ENCODE peak calls at places on chromosomes 3 and 15, in seven cellular contexts. One of them, this sample, is unnamed.

GRCh38 chr3:32817195-32817560 is 619 bp upstream of the TRIM71 start:
- DNase-seq in cardiac muscle cell: peak
- DNase-seq in RWPE1: no peak
- DNase-seq in hepatic stellate cell: no peak
- DNase-seq in BE2C: no peak
- DNase-seq in GM12865: no peak
- DNase-seq in neuronal stem cell: no peak
- DNase-seq in this sample: no peak

GRCh38 chr3:135226057-135226456 is 431.0 kb downstream of the EPHB1 start:
- DNase-seq in cardiac muscle cell: no peak
- DNase-seq in RWPE1: no peak
- DNase-seq in hepatic stellate cell: no peak
- DNase-seq in BE2C: no peak
- DNase-seq in GM12865: peak
- DNase-seq in neuronal stem cell: no peak
- DNase-seq in this sample: no peak

GRCh38 chr3:160090653-160091052 is 102.0 kb downstream of the IL12A start:
- DNase-seq in cardiac muscle cell: no peak
- DNase-seq in RWPE1: no peak
- DNase-seq in hepatic stellate cell: no peak
- DNase-seq in BE2C: no peak
- DNase-seq in GM12865: no peak
- DNase-seq in neuronal stem cell: no peak
- DNase-seq in this sample: no peak

GRCh38 chr3:132641837-132642538 is 17.6 kb downstream of the ACAD11 start:
- DNase-seq in cardiac muscle cell: peak
- DNase-seq in RWPE1: peak
- DNase-seq in hepatic stellate cell: peak
- DNase-seq in BE2C: no peak
- DNase-seq in GM12865: peak
- DNase-seq in neuronal stem cell: peak
- DNase-seq in this sample: peak

GRCh38 chr15:51688863-51689262 is 7.6 kb downstream of the SCG3 start:
- DNase-seq in cardiac muscle cell: no peak
- DNase-seq in RWPE1: no peak
- DNase-seq in hepatic stellate cell: peak
- DNase-seq in BE2C: no peak
- DNase-seq in GM12865: peak
- DNase-seq in neuronal stem cell: no peak
- DNase-seq in this sample: no peak

GRCh38 chr3:135895734-135896121 is 69.8 kb upstream of the PPP2R3A start:
- DNase-seq in cardiac muscle cell: no peak
- DNase-seq in RWPE1: no peak
- DNase-seq in hepatic stellate cell: no peak
- DNase-seq in BE2C: no peak
- DNase-seq in GM12865: no peak
- DNase-seq in neuronal stem cell: no peak
- DNase-seq in this sample: no peak

GRCh38 chr15:78307977-78308376 is 8.6 kb upstream of the SKIC8 start:
- DNase-seq in cardiac muscle cell: no peak
- DNase-seq in RWPE1: no peak
- DNase-seq in hepatic stellate cell: no peak
- DNase-seq in BE2C: no peak
- DNase-seq in GM12865: no peak
- DNase-seq in neuronal stem cell: no peak
- DNase-seq in this sample: no peak

GRCh38 chr3:100245932-100246331 is 14.9 kb upstream of the TBC1D23 start:
- DNase-seq in cardiac muscle cell: no peak
- DNase-seq in RWPE1: no peak
- DNase-seq in hepatic stellate cell: no peak
- DNase-seq in BE2C: no peak
- DNase-seq in GM12865: no peak
- DNase-seq in neuronal stem cell: no peak
- DNase-seq in this sample: no peak

GRCh38 chr3:155631323-155632019 is 113.4 kb downstream of the PLCH1 start:
- DNase-seq in cardiac muscle cell: no peak
- DNase-seq in RWPE1: no peak
- DNase-seq in hepatic stellate cell: no peak
- DNase-seq in BE2C: no peak
- DNase-seq in GM12865: no peak
- DNase-seq in neuronal stem cell: no peak
- DNase-seq in this sample: no peak

GRCh38 chr15:36501063-36501678 is 78.3 kb upstream of the CDIN1 start:
- DNase-seq in cardiac muscle cell: peak
- DNase-seq in RWPE1: peak
- DNase-seq in hepatic stellate cell: peak
- DNase-seq in BE2C: peak
- DNase-seq in GM12865: peak
- DNase-seq in neuronal stem cell: peak
- DNase-seq in this sample: peak

GRCh38 chr3:50519471-50520089 is 16.1 kb upstream of the CACNA2D2 start:
- DNase-seq in cardiac muscle cell: peak
- DNase-seq in RWPE1: peak
- DNase-seq in hepatic stellate cell: peak
- DNase-seq in BE2C: peak
- DNase-seq in GM12865: peak
- DNase-seq in neuronal stem cell: peak
- DNase-seq in this sample: peak

GRCh38 chr3:105459566-105460290 is 93.0 kb downstream of the ALCAM start:
- DNase-seq in cardiac muscle cell: no peak
- DNase-seq in RWPE1: no peak
- DNase-seq in hepatic stellate cell: no peak
- DNase-seq in BE2C: no peak
- DNase-seq in GM12865: no peak
- DNase-seq in neuronal stem cell: no peak
- DNase-seq in this sample: no peak

GRCh38 chr3:33360136-33360825 is 79.9 kb downstream of the UBP1 start:
- DNase-seq in cardiac muscle cell: no peak
- DNase-seq in RWPE1: peak
- DNase-seq in hepatic stellate cell: peak
- DNase-seq in BE2C: no peak
- DNase-seq in GM12865: no peak
- DNase-seq in neuronal stem cell: no peak
- DNase-seq in this sample: peak

GRCh38 chr15:66210684-66211083 is 42.9 kb downstream of the MEGF11 start:
- DNase-seq in cardiac muscle cell: no peak
- DNase-seq in RWPE1: no peak
- DNase-seq in hepatic stellate cell: no peak
- DNase-seq in BE2C: no peak
- DNase-seq in GM12865: no peak
- DNase-seq in neuronal stem cell: no peak
- DNase-seq in this sample: no peak

GRCh38 chr15:45099549-45100165 is 14.3 kb downstream of the DUOX2 start:
- DNase-seq in cardiac muscle cell: no peak
- DNase-seq in RWPE1: no peak
- DNase-seq in hepatic stellate cell: no peak
- DNase-seq in BE2C: no peak
- DNase-seq in GM12865: no peak
- DNase-seq in neuronal stem cell: no peak
- DNase-seq in this sample: no peak

This sample was measured in T47D.